ENCODE peak calls at places on chromosomes 12 and 14, in five cellular contexts. One of them, this sample, is unnamed.

GRCh38 chr14:55074662-55075061 is 23.2 kb downstream of the MAPK1IP1L start:
- DNase-seq in suprapubic skin: no peak
- DNase-seq in A549: no peak
- DNase-seq in LNCaP clone FGC: no peak
- DNase-seq in BE2C: no peak
- DNase-seq in this sample: no peak

GRCh38 chr14:71648725-71649124 is 283.5 kb upstream of the RGS6 start:
- DNase-seq in suprapubic skin: no peak
- DNase-seq in A549: no peak
- DNase-seq in LNCaP clone FGC: no peak
- DNase-seq in BE2C: no peak
- DNase-seq in this sample: no peak

GRCh38 chr12:51028811-51029146 is 2.6 kb upstream of the SLC11A2 start:
- DNase-seq in suprapubic skin: no peak
- DNase-seq in A549: no peak
- DNase-seq in LNCaP clone FGC: no peak
- DNase-seq in BE2C: no peak
- DNase-seq in this sample: no peak

GRCh38 chr14:75979641-75980422 is 2.0 kb downstream of the TGFB3 start:
- DNase-seq in suprapubic skin: no peak
- DNase-seq in A549: no peak
- DNase-seq in LNCaP clone FGC: no peak
- DNase-seq in BE2C: no peak
- DNase-seq in this sample: no peak

GRCh38 chr14:81164167-81164774 is 56.5 kb downstream of the GTF2A1 start:
- DNase-seq in suprapubic skin: no peak
- DNase-seq in A549: peak
- DNase-seq in LNCaP clone FGC: peak
- DNase-seq in BE2C: peak
- DNase-seq in this sample: no peak

GRCh38 chr12:26631846-26632245 is 201.1 kb downstream of the ITPR2 start:
- DNase-seq in suprapubic skin: no peak
- DNase-seq in A549: no peak
- DNase-seq in LNCaP clone FGC: no peak
- DNase-seq in BE2C: no peak
- DNase-seq in this sample: no peak

GRCh38 chr12:117006333-117006732 is 92.9 kb downstream of the TESC start:
- DNase-seq in suprapubic skin: no peak
- DNase-seq in A549: no peak
- DNase-seq in LNCaP clone FGC: no peak
- DNase-seq in BE2C: no peak
- DNase-seq in this sample: no peak

GRCh38 chr14:101337053-101337452 is 224.2 kb upstream of the DIO3 start:
- DNase-seq in suprapubic skin: no peak
- DNase-seq in A549: no peak
- DNase-seq in LNCaP clone FGC: no peak
- DNase-seq in BE2C: no peak
- DNase-seq in this sample: peak

GRCh38 chr14:32366256-32366655 is 37.2 kb downstream of the AKAP6 start:
- DNase-seq in suprapubic skin: no peak
- DNase-seq in A549: no peak
- DNase-seq in LNCaP clone FGC: no peak
- DNase-seq in BE2C: peak
- DNase-seq in this sample: no peak

GRCh38 chr12:3218150-3218845 is 141.1 kb downstream of the TSPAN9 start:
- DNase-seq in suprapubic skin: peak
- DNase-seq in A549: no peak
- DNase-seq in LNCaP clone FGC: no peak
- DNase-seq in BE2C: peak
- DNase-seq in this sample: no peak

GRCh38 chr12:59548930-59549329 is 46.9 kb upstream of the SLC16A7 start:
- DNase-seq in suprapubic skin: no peak
- DNase-seq in A549: no peak
- DNase-seq in LNCaP clone FGC: no peak
- DNase-seq in BE2C: no peak
- DNase-seq in this sample: no peak

GRCh38 chr14:76922599-76922998 is 96.4 kb downstream of the LRRC74A start:
- DNase-seq in suprapubic skin: no peak
- DNase-seq in A549: no peak
- DNase-seq in LNCaP clone FGC: no peak
- DNase-seq in BE2C: no peak
- DNase-seq in this sample: no peak

GRCh38 chr12:124654666-124655316 is 87.4 kb upstream of the NCOR2 start:
- DNase-seq in suprapubic skin: no peak
- DNase-seq in A549: no peak
- DNase-seq in LNCaP clone FGC: no peak
- DNase-seq in BE2C: peak
- DNase-seq in this sample: no peak

GRCh38 chr12:93025145-93026103 is 96.3 kb upstream of the EEA1 start:
- DNase-seq in suprapubic skin: no peak
- DNase-seq in A549: peak
- DNase-seq in LNCaP clone FGC: no peak
- DNase-seq in BE2C: peak
- DNase-seq in this sample: no peak

GRCh38 chr12:65926119-65927004 is 102.1 kb downstream of the HMGA2 start:
- DNase-seq in suprapubic skin: no peak
- DNase-seq in A549: no peak
- DNase-seq in LNCaP clone FGC: no peak
- DNase-seq in BE2C: no peak
- DNase-seq in this sample: no peak

GRCh38 chr12:93583993-93584392 is 11.5 kb downstream of the SOCS2 start:
- DNase-seq in suprapubic skin: no peak
- DNase-seq in A549: no peak
- DNase-seq in LNCaP clone FGC: no peak
- DNase-seq in BE2C: no peak
- DNase-seq in this sample: no peak

GRCh38 chr14:75232597-75232996 is 46.0 kb upstream of the FOS start:
- DNase-seq in suprapubic skin: no peak
- DNase-seq in A549: no peak
- DNase-seq in LNCaP clone FGC: no peak
- DNase-seq in BE2C: no peak
- DNase-seq in this sample: no peak

DNA sequence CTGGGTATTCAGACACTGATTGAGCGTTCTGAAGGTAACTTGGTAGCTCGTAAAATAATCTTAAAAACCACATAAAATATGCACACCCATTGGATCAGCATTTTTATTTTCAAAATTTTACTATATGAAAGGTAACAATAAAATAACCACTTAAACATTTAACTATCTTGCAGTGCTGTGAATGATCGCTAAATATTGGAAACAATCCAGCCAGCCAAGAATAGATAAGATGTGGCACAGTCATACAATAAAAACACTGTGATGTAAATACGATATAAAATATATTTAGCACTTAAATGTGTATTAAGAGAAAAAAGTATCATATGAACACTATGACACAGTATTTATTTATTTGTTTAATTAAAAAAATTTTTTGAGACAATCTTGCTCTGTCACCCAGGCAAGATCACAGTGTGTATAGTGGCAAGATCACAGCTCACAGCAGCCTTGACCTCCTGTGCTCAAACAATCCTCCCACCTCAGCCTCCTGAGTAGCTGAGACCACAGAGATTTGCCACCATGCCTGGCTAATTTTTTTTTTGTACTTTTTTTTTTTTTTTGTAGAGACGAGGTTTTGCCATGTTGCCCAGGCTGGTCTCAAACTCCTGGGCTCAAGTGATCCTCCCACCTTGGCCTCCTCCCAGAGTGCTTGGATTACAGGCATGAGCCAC is 39.4 kb downstream of the SDR9C7 start:
- DNase-seq in suprapubic skin: no peak
- DNase-seq in A549: no peak
- DNase-seq in LNCaP clone FGC: peak
- DNase-seq in BE2C: no peak
- DNase-seq in this sample: no peak
- TF ChIP-seq CTCF in suprapubic skin: no peak
- TF ChIP-seq CTCF in A549: no peak
- TF ChIP-seq CTCF in LNCaP clone FGC: no peak
- TF ChIP-seq CTCF in BE2C: no peak
- TF ChIP-seq CTCF in this sample: no peak

GRCh38 chr14:105187935-105188524 is 6.9 kb upstream of the NUDT14 start:
- DNase-seq in suprapubic skin: no peak
- DNase-seq in A549: no peak
- DNase-seq in LNCaP clone FGC: no peak
- DNase-seq in BE2C: no peak
- DNase-seq in this sample: no peak
- TF ChIP-seq CTCF in suprapubic skin: no peak
- TF ChIP-seq CTCF in A549: no peak
- TF ChIP-seq CTCF in LNCaP clone FGC: peak
- TF ChIP-seq CTCF in BE2C: no peak
- TF ChIP-seq CTCF in this sample: no peak

DNA sequence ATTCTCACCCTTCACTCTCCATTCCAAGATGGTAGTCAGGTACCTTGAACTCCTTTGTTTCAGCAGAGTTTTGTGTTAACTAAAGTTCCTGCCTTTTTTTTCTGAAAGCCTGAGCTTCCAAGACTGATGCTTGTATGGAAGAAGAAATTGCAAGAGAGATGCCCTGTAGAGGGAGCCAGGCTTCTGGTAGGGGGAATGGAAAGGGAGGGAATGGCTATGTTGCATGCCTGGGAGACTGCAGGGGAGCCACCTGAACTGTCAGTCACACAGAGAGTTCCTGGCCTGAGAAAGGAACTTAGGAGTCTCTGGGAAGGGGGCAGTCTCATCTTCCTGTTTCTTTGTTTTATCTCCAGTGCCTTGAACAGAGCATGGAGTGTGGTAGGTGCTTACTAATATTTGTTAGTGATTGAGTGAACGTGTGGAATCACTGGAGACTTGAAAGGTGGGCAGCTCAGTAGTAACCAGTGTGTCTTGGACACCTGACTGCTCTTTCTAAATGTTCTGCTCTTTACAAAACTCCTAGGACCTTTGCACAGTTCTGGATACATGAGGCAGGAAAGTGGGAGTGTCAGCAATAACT is 132.2 kb downstream of the ANO4 start:
- DNase-seq in suprapubic skin: no peak
- DNase-seq in A549: no peak
- DNase-seq in LNCaP clone FGC: no peak
- DNase-seq in BE2C: peak
- DNase-seq in this sample: no peak
- TF ChIP-seq CTCF in suprapubic skin: no peak
- TF ChIP-seq CTCF in A549: no peak
- TF ChIP-seq CTCF in LNCaP clone FGC: peak
- TF ChIP-seq CTCF in BE2C: peak
- TF ChIP-seq CTCF in this sample: peak

GRCh38 chr12:45726594-45727300 is 2.8 kb upstream of the ARID2 start:
- DNase-seq in suprapubic skin: peak
- DNase-seq in A549: peak
- DNase-seq in LNCaP clone FGC: no peak
- DNase-seq in BE2C: peak
- DNase-seq in this sample: peak

GRCh38 chr12:45727301-45727993 is 2.1 kb upstream of the ARID2 start:
- DNase-seq in suprapubic skin: peak
- DNase-seq in A549: peak
- DNase-seq in LNCaP clone FGC: peak
- DNase-seq in BE2C: peak
- DNase-seq in this sample: peak

GRCh38 chr12:45727994-45728624 is 1.4 kb upstream of the ARID2 start:
- DNase-seq in suprapubic skin: no peak
- DNase-seq in A549: no peak
- DNase-seq in LNCaP clone FGC: no peak
- DNase-seq in BE2C: no peak
- DNase-seq in this sample: no peak

GRCh38 chr12:45728625-45729232 is 777 bp upstream of the ARID2 start:
- DNase-seq in suprapubic skin: peak
- DNase-seq in A549: peak
- DNase-seq in LNCaP clone FGC: peak
- DNase-seq in BE2C: peak
- DNase-seq in this sample: peak

DNA sequence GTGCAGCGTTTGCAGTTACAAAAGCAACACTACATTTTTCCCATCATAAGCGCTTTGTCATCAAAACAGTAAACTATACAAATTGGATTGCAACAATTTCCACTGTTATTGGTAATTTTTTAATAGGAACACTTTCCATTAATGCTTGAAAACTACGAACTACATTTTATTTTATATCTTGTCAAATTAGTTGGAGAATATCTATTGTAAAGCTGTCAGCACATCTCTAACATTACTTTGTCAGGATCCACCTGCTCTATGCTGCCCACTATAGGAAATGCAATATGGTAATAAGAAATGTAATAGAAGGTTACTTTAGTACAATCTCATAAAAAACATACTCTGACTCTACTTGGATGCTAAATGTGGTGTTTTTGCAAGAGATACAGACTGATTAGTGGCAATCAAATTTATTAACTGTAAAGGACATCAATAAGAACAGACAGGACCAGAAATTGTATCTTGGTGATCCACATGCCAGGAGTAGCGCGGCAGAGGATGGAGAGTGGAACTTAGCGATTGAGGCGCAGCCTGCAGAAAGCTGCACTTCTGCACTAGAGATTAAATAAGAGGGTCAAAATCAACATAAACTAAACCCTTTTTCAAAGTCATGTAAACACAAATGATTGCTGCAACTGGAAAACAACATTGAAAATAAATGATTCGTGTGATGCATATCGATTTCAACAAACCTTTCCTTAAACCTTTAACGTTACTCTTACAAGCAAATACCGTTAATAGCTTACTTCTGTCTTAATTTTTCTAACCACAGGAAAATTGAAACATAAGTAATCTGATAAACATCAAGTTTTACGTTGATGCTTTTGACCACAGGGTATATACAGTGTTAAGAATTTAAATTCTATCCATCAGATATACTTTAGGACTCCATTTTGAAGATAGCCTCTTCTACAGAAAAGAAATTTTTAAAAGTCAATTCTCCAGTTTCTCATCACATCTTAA is 3.6 kb upstream of the ARID2 start:
- DNase-seq in suprapubic skin: no peak
- DNase-seq in A549: peak
- DNase-seq in LNCaP clone FGC: no peak
- DNase-seq in BE2C: peak
- DNase-seq in this sample: no peak
- TF ChIP-seq CTCF in suprapubic skin: peak
- TF ChIP-seq CTCF in A549: peak
- TF ChIP-seq CTCF in LNCaP clone FGC: peak
- TF ChIP-seq CTCF in BE2C: peak
- TF ChIP-seq CTCF in this sample: peak

GRCh38 chr12:45282411-45282810 is 66.5 kb downstream of the ANO6 start:
- DNase-seq in suprapubic skin: no peak
- DNase-seq in A549: no peak
- DNase-seq in LNCaP clone FGC: no peak
- DNase-seq in BE2C: no peak
- DNase-seq in this sample: no peak

GRCh38 chr12:45286621-45287020 is 70.7 kb downstream of the ANO6 start:
- DNase-seq in suprapubic skin: no peak
- DNase-seq in A549: no peak
- DNase-seq in LNCaP clone FGC: no peak
- DNase-seq in BE2C: no peak
- DNase-seq in this sample: no peak

GRCh38 chr12:45281994-45282393 is 66.1 kb downstream of the ANO6 start:
- DNase-seq in suprapubic skin: no peak
- DNase-seq in A549: no peak
- DNase-seq in LNCaP clone FGC: no peak
- DNase-seq in BE2C: no peak
- DNase-seq in this sample: no peak

GRCh38 chr12:45285717-45286116 is 69.8 kb downstream of the ANO6 start:
- DNase-seq in suprapubic skin: no peak
- DNase-seq in A549: no peak
- DNase-seq in LNCaP clone FGC: no peak
- DNase-seq in BE2C: no peak
- DNase-seq in this sample: no peak

GRCh38 chr12:45284096-45284901 is 68.4 kb downstream of the ANO6 start:
- DNase-seq in suprapubic skin: no peak
- DNase-seq in A549: no peak
- DNase-seq in LNCaP clone FGC: no peak
- DNase-seq in BE2C: no peak
- DNase-seq in this sample: no peak
- TF ChIP-seq CTCF in suprapubic skin: no peak
- TF ChIP-seq CTCF in A549: no peak
- TF ChIP-seq CTCF in LNCaP clone FGC: no peak
- TF ChIP-seq CTCF in BE2C: peak
- TF ChIP-seq CTCF in this sample: peak